ENCODE peak calls at places on chromosomes 11 and 22, in five cellular contexts. N is EL, Q is cardiac muscle cell, K is T follicular helper cell, A is H4. W is an unnamed sample.

GRCh38 chr22:27613099-27614089 is 188.2 kb downstream of the MN1 start:
- DNase-seq in N (no peak), Q (no peak), K (no peak), A (no peak), W (no peak)

GRCh38 chr11:64868904-64869570 is 9.4 kb downstream of the EHD1 start:
- DNase-seq in N (peak; percentile 93), Q (peak; percentile 65), K (no peak), A (peak; percentile 34), W (peak; percentile 90)

GRCh38 chr11:15367695-15368094 is 253.0 kb downstream of the INSC start:
- DNase-seq in N (no peak), Q (no peak), K (no peak), A (no peak), W (no peak)

GRCh38 chr11:33643167-33643817 is 57.3 kb downstream of the C11orf91 start:
- DNase-seq in N (no peak), Q (no peak), K (no peak), A (no peak), W (no peak)

GRCh38 chr11:114377612-114378267 is 22.6 kb downstream of the C11orf71 start:
- DNase-seq in N (peak; percentile 96), Q (no peak), K (no peak), A (peak; percentile 59), W (peak; percentile 67)

GRCh38 chr11:58057481-58057880 is 26.7 kb downstream of the OR6Q1 start:
- DNase-seq in N (peak; percentile 47), Q (no peak), K (no peak), A (no peak), W (peak; percentile 6)

GRCh38 chr22:33706100-33706499 is 214.2 kb downstream of the LARGE1 start:
- DNase-seq in N (no peak), Q (peak; percentile 10), K (no peak), A (no peak), W (no peak)

GRCh38 chr22:17105143-17106129 is 15.7 kb downstream of the TMEM121B start:
- DNase-seq in N (no peak), Q (no peak), K (no peak), A (no peak), W (no peak)

GRCh38 chr11:110318638-110319404 is 22.4 kb upstream of the RDX start:
- DNase-seq in N (no peak), Q (peak; percentile 71), K (no peak), A (no peak), W (no peak)

GRCh38 chr22:36928181-36928580 is 14.8 kb downstream of the CSF2RB start:
- DNase-seq in N (no peak), Q (no peak), K (no peak), A (no peak), W (no peak)

GRCh38 chr11:34977039-34977906 is 60.9 kb downstream of the PDHX start:
- DNase-seq in N (peak; percentile 89), Q (no peak), K (no peak), A (peak; percentile 97), W (peak; percentile 48)

GRCh38 chr11:76047231-76047630 is 159.1 kb downstream of the WNT11 start:
- DNase-seq in N (no peak), Q (no peak), K (no peak), A (no peak), W (no peak)

GRCh38 chr11:9815486-9816136 is 151.7 kb downstream of the SWAP70 start:
- DNase-seq in N (peak; percentile 86), Q (no peak), K (no peak), A (peak; percentile 48), W (peak; percentile 70)

GRCh38 chr11:120284272-120284671 is 40.8 kb upstream of the TLCD5 start:
- DNase-seq in N (no peak), Q (no peak), K (no peak), A (no peak), W (no peak)

GRCh38 chr11:32032478-32032877 is 58.4 kb upstream of the RCN1 start:
- DNase-seq in N (peak; percentile 39), Q (no peak), K (no peak), A (no peak), W (no peak)